ENCODE peak calls at places on chromosomes 12 and 14, in four cellular contexts. Y, F, I and W are unnamed samples.

GRCh38 chr14:58899317-58899713 is 261.6 kb downstream of the DACT1 start:
- DNase-seq in Y (no peak), F (no peak), I (no peak), W (no peak)

GRCh38 chr12:14238224-14238792 is 127.2 kb upstream of the ATF7IP start:
- DNase-seq in Y (peak; percentile 41), F (no peak), I (no peak), W (no peak)

GRCh38 chr12:10364839-10365681 is 24.8 kb downstream of the KLRK1 start:
- DNase-seq in Y (peak; percentile 71), F (no peak), I (peak; percentile 60), W (peak; percentile 86)

GRCh38 chr12:50764861-50765324 is 992 bp downstream of the ATF1 start:
- DNase-seq in Y (peak; percentile 47), F (no peak), I (no peak), W (peak; percentile 62)

GRCh38 chr14:51305761-51306160 is 65.7 kb downstream of the TMX1 start:
- DNase-seq in Y (no peak), F (no peak), I (no peak), W (no peak)

GRCh38 chr12:88266851-88267360 is 124.8 kb downstream of the TMTC3 start:
- DNase-seq in Y (no peak), F (no peak), I (no peak), W (no peak)

GRCh38 chr14:100862277-100862676 is 36.4 kb downstream of the MEG3 start:
- DNase-seq in Y (no peak), F (no peak), I (no peak), W (no peak)

GRCh38 chr14:37591941-37592287 is 3.1 kb downstream of the FOXA1 start:
- DNase-seq in Y (no peak), F (no peak), I (peak; percentile 50), W (no peak)

GRCh38 chr12:25745281-25745680 is 192.2 kb upstream of the LMNTD1 start:
- DNase-seq in Y (no peak), F (no peak), I (no peak), W (no peak)

GRCh38 chr14:34692348-34692747 is 22.0 kb downstream of the CFL2 start:
- DNase-seq in Y (no peak), F (no peak), I (no peak), W (no peak)

GRCh38 chr12:131677699-131678098 is 33.2 kb upstream of the SFSWAP start:
- DNase-seq in Y (no peak), F (no peak), I (no peak), W (no peak)

GRCh38 chr14:104802120-104802912 is 1.4 kb downstream of the ZBTB42 start:
- DNase-seq in Y (no peak), F (peak; percentile 83), I (peak; percentile 51), W (no peak)

GRCh38 chr14:100591453-100592371 is 4.5 kb upstream of the BEGAIN start:
- DNase-seq in Y (no peak), F (peak; percentile 39), I (peak; percentile 36), W (no peak)

GRCh38 chr12:62210422-62210821 is 49.8 kb upstream of the USP15 start:
- DNase-seq in Y (peak; percentile 26), F (no peak), I (peak; percentile 64), W (peak; percentile 44)

DNA sequence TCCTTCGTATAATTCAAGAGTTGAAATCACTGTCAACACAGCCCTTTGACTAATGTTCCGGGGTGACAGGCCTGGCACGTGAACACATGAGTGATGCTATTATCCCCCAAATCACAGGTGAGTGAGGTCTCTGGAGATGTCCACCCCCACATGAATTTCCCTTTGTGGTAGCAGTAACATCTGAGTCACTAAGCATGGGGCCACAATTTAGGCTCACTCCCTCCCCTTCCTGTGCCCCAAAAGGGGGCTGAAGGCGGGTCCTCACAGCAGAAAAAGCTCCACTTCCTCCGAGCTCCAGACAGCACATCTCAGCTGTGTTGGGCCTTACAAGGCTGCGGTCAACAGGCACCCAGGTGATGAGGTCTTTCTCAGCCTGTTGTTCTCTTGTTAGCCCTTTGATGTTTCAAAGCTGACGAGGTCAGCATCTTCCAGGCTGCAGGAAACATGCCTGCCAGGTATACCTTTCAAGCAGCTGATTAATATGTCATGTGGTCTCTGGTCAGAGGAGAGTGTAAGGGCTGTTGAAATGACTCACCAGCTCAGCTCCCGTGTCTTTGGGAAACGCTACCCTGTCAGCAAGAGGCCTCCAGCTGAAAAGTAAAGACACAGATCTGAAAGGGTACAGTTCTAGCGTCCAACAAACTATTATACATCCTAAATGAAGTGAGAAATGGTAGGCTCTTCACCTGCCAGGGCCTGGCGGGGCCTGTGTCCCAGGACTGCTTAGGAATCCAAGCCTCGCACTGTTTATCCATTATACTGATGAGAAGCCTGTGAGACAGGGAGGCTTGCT is 107.3 kb downstream of the ZFP36L1 start:
- DNase-seq in Y (peak; percentile 84), F (no peak), I (no peak), W (no peak)
- H3K4me3 ChIP-seq in Y (peak overlapping the region; percentile 11), F (no peak overlapping the region), I (no peak overlapping the region), W (no peak overlapping the region)

GRCh38 chr14:95444132-95445129 is 72.0 kb downstream of the SYNE3 start:
- DNase-seq in Y (no peak), F (no peak), I (no peak), W (no peak)
- H3K4me3 ChIP-seq in Y (no peak overlapping the region), F (no peak overlapping the region), I (no peak overlapping the region), W (no peak overlapping the region)

DNA sequence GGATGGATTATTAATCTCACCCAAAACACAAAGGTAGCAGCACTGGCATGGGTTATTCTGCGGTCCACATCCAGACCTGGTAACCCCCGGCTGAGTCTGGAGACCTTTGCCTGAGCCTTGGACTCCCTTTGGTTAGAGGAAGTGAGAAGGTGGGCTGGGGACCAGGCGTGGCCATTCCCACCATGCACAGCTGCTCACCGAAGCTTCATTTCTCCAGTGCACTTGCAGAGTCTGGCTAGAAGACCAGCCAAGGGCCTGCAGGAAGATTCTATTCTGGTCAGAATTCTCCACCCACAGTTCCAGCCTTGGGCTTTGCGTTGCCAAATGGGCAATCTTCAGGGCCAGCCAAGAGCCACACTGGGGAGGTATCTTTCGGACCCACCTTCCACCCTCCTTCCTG is 73.0 kb downstream of the LGMN start:
- DNase-seq in Y (no peak), F (peak; percentile 17), I (peak; percentile 42), W (no peak)
- H3K4me3 ChIP-seq in Y (no peak overlapping the region), F (no peak overlapping the region), I (no peak overlapping the region), W (no peak overlapping the region)

GRCh38 chr12:6960291-6961277 is 9.4 kb downstream of the PTPN6 start:
- DNase-seq in Y (peak; percentile 34), F (peak; percentile 72), I (peak; percentile 42), W (no peak)
- H3K4me3 ChIP-seq in Y (peak overlapping the region; percentile 10), F (peak overlapping the region; percentile 69), I (no peak overlapping the region), W (no peak overlapping the region)